ENCODE peak calls at places on chromosomes 6 and 20, in seven cellular contexts. Q is ovary; A is activated CD4-positive, CD25-positive, alpha-beta regulatory T cell; Z is nephron progenitor cell; F is OCI-LY7; O is left lobe of liver; X is choroid plexus epithelial cell. U is an unnamed sample.

GRCh38 chr6:24960991-24961475 is 25.3 kb upstream of the RIPOR2 start:
- DNase-seq in A (no peak), O (no peak), Q (peak), X (no peak), Z (no peak), F (no peak), U (no peak)

GRCh38 chr6:158396136-158396535 is 83.9 kb downstream of the TULP4 start:
- DNase-seq in O (no peak), Z (no peak), A (no peak), Q (no peak), F (no peak), X (no peak), U (no peak)

GRCh38 chr20:29300579-29301551 is 1956.6 kb upstream of the DEFB115 start:
- DNase-seq in O (peak), Z (no peak), F (no peak), Q (no peak), A (no peak), X (no peak), U (no peak)

GRCh38 chr20:59173938-59174496 is 10.4 kb downstream of the ZNF831 start:
- DNase-seq in F (no peak), O (no peak), Q (no peak), A (no peak), Z (no peak), X (no peak), U (no peak)

GRCh38 chr20:6699931-6700562 is 67.4 kb upstream of the BMP2 start:
- DNase-seq in Q (no peak), Z (no peak), A (no peak), F (no peak), O (no peak), X (no peak), U (no peak)

GRCh38 chr6:106692112-106692822 is 62.9 kb downstream of the QRSL1 start:
- DNase-seq in Q (no peak), X (peak), A (no peak), Z (no peak), O (peak), F (no peak), U (no peak)

GRCh38 chr6:33417127-33417902 is 592 bp downstream of the CUTA start:
- DNase-seq in Q (no peak), Z (peak), A (no peak), O (no peak), F (no peak), X (peak), U (peak)

GRCh38 chr6:72950114-72950860 is 275.0 kb downstream of the KHDC1L start:
- DNase-seq in Q (no peak), Z (no peak), F (no peak), O (no peak), A (no peak), X (peak), U (no peak)

GRCh38 chr20:49657118-49657901 is 56.4 kb downstream of the B4GALT5 start:
- DNase-seq in Z (no peak), F (no peak), Q (no peak), A (no peak), X (no peak), O (no peak), U (peak)

GRCh38 chr20:46363874-46364669 is 42.3 kb downstream of the ELMO2 start:
- DNase-seq in X (peak), O (peak), F (peak), A (peak), Z (peak), Q (peak), U (peak)

GRCh38 chr6:42368156-42368555 is 83.6 kb downstream of the TRERF1 start:
- DNase-seq in O (no peak), F (no peak), Z (no peak), X (no peak), A (no peak), Q (no peak), U (peak)

GRCh38 chr20:1430004-1430451 is 36.6 kb downstream of the NSFL1C start:
- DNase-seq in A (no peak), X (peak), O (no peak), Q (no peak), Z (no peak), F (no peak), U (no peak)